ENCODE peak calls at places on chromosomes 4 and X, in nine cellular contexts. G, V, M, Y, L, R, C, N and B are unnamed samples.

GRCh38 chrX:49309401-49309981 is 6.0 kb downstream of the GAGE10 start:
- DNase-seq in C (no peak), V (no peak), L (peak; percentile 48), G (peak; percentile 9), R (peak; percentile 45), N (peak; percentile 37), Y (no peak), M (peak; percentile 13), B (no peak)

GRCh38 chr4:153799708-153800074 is 10.8 kb upstream of the SFRP2 start:
- DNase-seq in G (no peak), N (no peak), C (no peak), Y (no peak), M (no peak), R (no peak), V (no peak), L (no peak), B (no peak)

GRCh38 chr4:185987976-185988627 is 80.9 kb upstream of the TLR3 start:
- DNase-seq in N (no peak), C (no peak), R (no peak), L (peak; percentile 28), Y (no peak), G (no peak), V (no peak), M (peak; percentile 25), B (no peak)

GRCh38 chr4:22692736-22693135 is at the start of gene GBA3:
- DNase-seq in V (no peak), R (no peak), Y (no peak), L (no peak), M (no peak), C (no peak), G (no peak), N (no peak), B (no peak)

GRCh38 chrX:46665232-46666162 is 91.9 kb downstream of the CHST7 start:
- DNase-seq in Y (no peak), R (peak; percentile 70), V (no peak), C (no peak), N (no peak), G (peak; percentile 71), L (no peak), M (no peak), B (no peak)

GRCh38 chrX:54492340-54492739 is 3.7 kb downstream of the FGD1 start:
- DNase-seq in L (peak; percentile 73), Y (no peak), V (no peak), C (no peak), R (peak; percentile 55), M (peak; percentile 66), G (no peak), N (no peak), B (no peak)

GRCh38 chr4:40550900-40551546 is 78.6 kb downstream of the RBM47 start:
- DNase-seq in M (peak; percentile 49), C (peak; percentile 38), N (peak; percentile 33), L (peak; percentile 61), R (peak; percentile 53), V (peak; percentile 25), G (peak; percentile 78), Y (peak; percentile 6), B (no peak)

GRCh38 chr4:118746251-118746919 is 61.2 kb downstream of the METTL14 start:
- DNase-seq in M (no peak), Y (no peak), C (no peak), L (no peak), G (no peak), N (no peak), V (no peak), R (no peak), B (no peak)

GRCh38 chrX:109826954-109827708 is 94.1 kb upstream of the ACSL4 start:
- DNase-seq in M (peak; percentile 86), Y (no peak), N (no peak), L (peak; percentile 70), G (peak; percentile 57), V (peak; percentile 21), R (peak; percentile 68), C (no peak), B (no peak)

GRCh38 chr4:98506462-98507132 is 151.8 kb downstream of the TSPAN5 start:
- DNase-seq in C (no peak), Y (no peak), G (no peak), R (no peak), M (no peak), N (no peak), L (no peak), V (peak; percentile 8), B (no peak)

GRCh38 chr4:108359130-108359709 is 190.5 kb upstream of the LEF1 start:
- DNase-seq in V (no peak), N (peak; percentile 46), R (no peak), L (no peak), C (no peak), Y (peak; percentile 16), M (no peak), G (no peak), B (no peak)

GRCh38 chr4:184954482-184954881 is 63.8 kb upstream of the HELT start:
- DNase-seq in G (no peak), Y (no peak), C (no peak), L (no peak), M (no peak), R (no peak), V (no peak), N (no peak), B (no peak)

GRCh38 chr4:64584981-64585557 is 175.8 kb upstream of the TECRL start:
- DNase-seq in L (peak; percentile 68), R (peak; percentile 57), V (no peak), N (no peak), G (peak; percentile 11), C (peak; percentile 3), M (peak; percentile 36), Y (no peak), B (no peak)

GRCh38 chrX:44770111-44770510 is 73.7 kb upstream of the DUSP21 start:
- DNase-seq in C (no peak), V (no peak), M (no peak), G (peak; percentile 4), N (no peak), R (no peak), Y (no peak), L (no peak), B (no peak)

GRCh38 chrX:44765556-44765955 is 78.3 kb upstream of the DUSP21 start:
- DNase-seq in Y (no peak), L (peak; percentile 9), G (no peak), N (no peak), M (no peak), R (no peak), C (no peak), V (no peak), B (no peak)

DNA sequence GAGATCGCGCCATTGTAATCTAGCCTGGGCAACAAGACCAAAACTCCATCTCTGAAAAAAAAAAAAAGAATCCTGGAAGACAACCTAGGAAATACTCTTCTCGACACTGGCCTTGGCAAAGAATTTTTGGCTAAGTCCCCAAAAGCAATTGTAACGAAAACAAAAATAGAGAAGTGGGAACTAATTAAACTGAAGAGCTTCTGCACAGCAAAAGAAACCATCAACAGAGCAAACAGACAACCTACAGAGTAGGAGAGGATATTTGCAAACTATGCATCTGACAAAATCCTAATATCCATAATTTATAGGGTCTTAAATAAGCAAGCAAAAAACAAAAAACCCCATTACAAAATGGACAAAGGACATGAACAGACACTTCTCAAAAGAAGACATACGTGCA is 76.5 kb upstream of the DUSP21 start:
- DNase-seq in V (no peak), L (no peak), N (no peak), Y (no peak), R (no peak), G (no peak), M (no peak), C (no peak), B (no peak)
- H3K9me3 ChIP-seq in V (no peaks in the 10 kb centered on the region), L (no peaks in the 10 kb centered on the region), N (no peaks in the 10 kb centered on the region), Y (no peaks in the 10 kb centered on the region), R (no peaks in the 10 kb centered on the region), G (no peaks in the 10 kb centered on the region), M (no peaks in the 10 kb centered on the region), C (no peaks in the 10 kb centered on the region), B (no peaks in the 10 kb centered on the region)

GRCh38 chrX:154046262-154046771 is 26.6 kb upstream of the IRAK1 start:
- DNase-seq in V (peak; percentile 21), G (no peak), C (no peak), Y (no peak), L (peak; percentile 82), N (no peak), M (peak; percentile 87), R (no peak), B (no peak)

GRCh38 chrX:154050113-154050495 is 30.4 kb upstream of the IRAK1 start:
- DNase-seq in V (no peak), M (no peak), G (no peak), L (no peak), R (no peak), C (no peak), Y (no peak), N (no peak), B (no peak)

GRCh38 chrX:154049209-154050112 is 29.8 kb upstream of the IRAK1 start:
- DNase-seq in C (no peak), N (no peak), M (no peak), L (no peak), R (no peak), V (no peak), Y (no peak), G (no peak), B (no peak)

GRCh38 chrX:154047266-154047665 is 27.6 kb upstream of the IRAK1 start:
- DNase-seq in M (peak; percentile 65), R (no peak), V (no peak), G (no peak), Y (no peak), L (no peak), N (no peak), C (no peak), B (no peak)

DNA sequence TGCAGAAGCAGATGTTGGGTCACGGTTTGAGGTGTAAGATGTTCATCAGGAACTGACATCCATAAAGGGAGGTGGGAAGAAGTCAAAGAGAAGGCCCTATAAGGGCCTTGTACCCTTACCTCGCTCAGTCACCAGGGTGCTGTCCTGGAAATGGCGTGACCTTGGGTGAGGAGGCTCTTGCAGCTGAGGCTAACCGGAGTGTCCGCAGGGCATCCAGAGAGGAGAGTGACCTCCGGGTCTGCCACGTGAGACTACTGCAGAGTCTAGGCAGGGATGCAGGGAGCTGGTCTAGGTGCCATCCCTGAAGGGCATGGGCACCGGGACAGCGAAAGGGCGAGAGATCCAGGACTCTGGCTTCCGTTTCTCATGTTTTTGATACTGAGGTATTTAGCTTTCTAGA is 28.7 kb upstream of the IRAK1 start:
- DNase-seq in N (no peak), Y (no peak), R (no peak), V (no peak), G (no peak), M (no peak), L (no peak), C (no peak), B (no peak)
- H3K9me3 ChIP-seq in N (no peaks in the 10 kb centered on the region), Y (no peaks in the 10 kb centered on the region), R (no peaks in the 10 kb centered on the region), V (no peaks in the 10 kb centered on the region), G (no peaks in the 10 kb centered on the region), M (no peaks in the 10 kb centered on the region), L (no peaks in the 10 kb centered on the region), C (no peaks in the 10 kb centered on the region), B (no peaks in the 10 kb centered on the region)

DNA sequence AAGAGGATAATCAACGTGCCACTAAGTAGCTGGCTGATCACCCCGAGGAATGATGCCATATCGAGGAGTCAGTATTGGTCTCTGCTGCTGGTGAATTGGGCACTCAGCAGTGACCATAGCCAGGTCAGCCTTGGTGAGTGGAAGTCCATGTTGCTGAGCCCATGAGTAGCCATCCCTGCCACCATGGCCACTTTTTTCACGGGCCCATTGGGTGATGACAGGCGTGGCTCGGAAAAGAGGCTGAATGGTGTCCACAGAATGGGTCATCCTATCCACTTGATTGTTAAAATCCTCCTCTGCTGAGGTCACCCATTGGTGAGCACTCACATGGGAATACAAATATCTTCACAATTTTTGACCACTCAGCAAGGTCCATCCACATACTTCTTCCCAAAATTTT is 114.4 kb downstream of the UBE2NL start:
- DNase-seq in M (no peak), V (no peak), C (no peak), L (no peak), R (no peak), N (no peak), Y (no peak), G (no peak), B (no peak)
- H3K9me3 ChIP-seq in M (no peaks in the 10 kb centered on the region), V (no peaks in the 10 kb centered on the region), C (no peaks in the 10 kb centered on the region), L (peaks cover 2% of the 10 kb centered on the region), R (no peaks in the 10 kb centered on the region), N (no peaks in the 10 kb centered on the region), Y (no peaks in the 10 kb centered on the region), G (peaks cover 2% of the 10 kb centered on the region), B (no peaks in the 10 kb centered on the region)

GRCh38 chr4:374298-375160 is 36.9 kb downstream of the ZNF141 start:
- DNase-seq in R (no peak), L (no peak), M (no peak), C (no peak), G (no peak), Y (no peak), N (no peak), V (no peak), B (no peak)
- H3K9me3 ChIP-seq in R (peaks cover 61% of the 10 kb centered on the region), L (peaks cover 98% of the 10 kb centered on the region), M (peaks cover 5% of the 10 kb centered on the region), C (peaks cover 37% of the 10 kb centered on the region), G (peaks cover 56% of the 10 kb centered on the region), Y (peaks cover 94% of the 10 kb centered on the region), N (peaks cover 77% of the 10 kb centered on the region), V (peaks cover 86% of the 10 kb centered on the region), B (peaks cover 57% of the 10 kb centered on the region)